ENCODE peak calls at places on chromosome 10, in eight cellular contexts. B, A, L, R, W, S, O and N are unnamed samples.

GRCh38 chr10:129568562-129569344 is 101.7 kb downstream of the MGMT start:
- DNase-seq in B (no peak), A (no peak), L (no peak), R (no peak), W (no peak), S (no peak), O (no peak), N (no peak)

GRCh38 chr10:4511559-4511958 is 314.4 kb upstream of the AKR1E2 start:
- DNase-seq in B (no peak), A (no peak), L (no peak), R (no peak), W (no peak), S (no peak), O (peak), N (no peak)

GRCh38 chr10:131452926-131453771 is 141.6 kb upstream of the TCERG1L start:
- DNase-seq in B (no peak), A (no peak), L (no peak), R (no peak), W (no peak), S (peak), O (no peak), N (no peak)

GRCh38 chr10:92867235-92867634 is 18.9 kb downstream of the EXOC6 start:
- DNase-seq in B (no peak), A (no peak), L (no peak), R (no peak), W (no peak), S (no peak), O (no peak), N (no peak)

GRCh38 chr10:19788902-19789301 is 27.3 kb upstream of the PLXDC2 start:
- DNase-seq in B (no peak), A (no peak), L (no peak), R (no peak), W (no peak), S (no peak), O (no peak), N (no peak)

GRCh38 chr10:22500567-22501369 is 155.5 kb downstream of the SPAG6 start:
- DNase-seq in B (no peak), A (no peak), L (no peak), R (no peak), W (no peak), S (no peak), O (no peak), N (no peak)

GRCh38 chr10:127193125-127193524 is 3.3 kb downstream of the INSYN2A start:
- DNase-seq in B (no peak), A (no peak), L (no peak), R (peak), W (no peak), S (no peak), O (peak), N (no peak)

GRCh38 chr10:101142533-101143353 is 11.6 kb downstream of the TLX1 start:
- DNase-seq in B (no peak), A (no peak), L (no peak), R (no peak), W (no peak), S (no peak), O (no peak), N (no peak)

GRCh38 chr10:84715911-84716310 is 387.5 kb downstream of the CCSER2 start:
- DNase-seq in B (peak), A (no peak), L (peak), R (no peak), W (no peak), S (no peak), O (no peak), N (peak)

GRCh38 chr10:66752714-66753113 is 173.1 kb upstream of the LRRTM3 start:
- DNase-seq in B (peak), A (no peak), L (no peak), R (no peak), W (no peak), S (no peak), O (peak), N (no peak)

GRCh38 chr10:15046626-15047025 is 2.9 kb downstream of the OLAH start:
- DNase-seq in B (peak), A (no peak), L (no peak), R (no peak), W (no peak), S (peak), O (peak), N (no peak)

GRCh38 chr10:17144757-17145156 is 15.1 kb upstream of the CUBN start:
- DNase-seq in B (peak), A (no peak), L (no peak), R (no peak), W (no peak), S (no peak), O (peak), N (no peak)

GRCh38 chr10:35011771-35012191 is 78.4 kb downstream of the CUL2 start:
- DNase-seq in B (peak), A (no peak), L (no peak), R (no peak), W (no peak), S (no peak), O (no peak), N (no peak)

GRCh38 chr10:29881336-29881751 is 178.0 kb downstream of the JCAD start:
- DNase-seq in B (no peak), A (no peak), L (no peak), R (no peak), W (peak), S (no peak), O (no peak), N (no peak)

GRCh38 chr10:117543245-117543998 is 876 bp downstream of the EMX2 start:
- DNase-seq in B (no peak), A (no peak), L (no peak), R (no peak), W (no peak), S (peak), O (peak), N (no peak)

GRCh38 chr10:63237396-63237795 is 104.3 kb downstream of the NRBF2 start:
- DNase-seq in B (peak), A (no peak), L (no peak), R (no peak), W (no peak), S (no peak), O (no peak), N (no peak)

GRCh38 chr10:116085333-116085732 is 187.7 kb downstream of the GFRA1 start:
- DNase-seq in B (no peak), A (no peak), L (no peak), R (no peak), W (no peak), S (no peak), O (no peak), N (no peak)

GRCh38 chr10:129845081-129845823 is 118.8 kb downstream of the EBF3 start:
- DNase-seq in B (no peak), A (no peak), L (no peak), R (no peak), W (no peak), S (no peak), O (no peak), N (no peak)

GRCh38 chr10:51832652-51833383 is 133.4 kb upstream of the CSTF2T start:
- DNase-seq in B (peak), A (no peak), L (peak), R (peak), W (no peak), S (no peak), O (peak), N (peak)

GRCh38 chr10:29140991-29141390 is 147.9 kb upstream of the LYZL1 start:
- DNase-seq in B (peak), A (no peak), L (no peak), R (peak), W (no peak), S (no peak), O (peak), N (no peak)

GRCh38 chr10:116300477-116301034 is 23.7 kb upstream of the CCDC172 start:
- DNase-seq in B (no peak), A (no peak), L (no peak), R (no peak), W (no peak), S (no peak), O (peak), N (no peak)

GRCh38 chr10:7121154-7121797 is 289.6 kb downstream of the SFMBT2 start:
- DNase-seq in B (peak), A (peak), L (peak), R (no peak), W (no peak), S (no peak), O (no peak), N (no peak)

GRCh38 chr10:30687698-30688213 is 58.2 kb upstream of the LYZL2 start:
- DNase-seq in B (peak), A (peak), L (peak), R (peak), W (peak), S (no peak), O (peak), N (no peak)

GRCh38 chr10:30705625-30706149 is 76.1 kb upstream of the LYZL2 start:
- DNase-seq in B (no peak), A (no peak), L (peak), R (no peak), W (no peak), S (no peak), O (no peak), N (no peak)

GRCh38 chr10:51073461-51074237 is 638 bp upstream of the PRKG1 start:
- DNase-seq in B (peak), A (no peak), L (no peak), R (no peak), W (peak), S (peak), O (peak), N (no peak)

GRCh38 chr10:18230794-18231193 is 90.6 kb downstream of the CACNB2 start:
- DNase-seq in B (no peak), A (no peak), L (no peak), R (peak), W (no peak), S (no peak), O (peak), N (no peak)

GRCh38 chr10:99906470-99906869 is 103.3 kb downstream of the DNMBP start:
- DNase-seq in B (no peak), A (no peak), L (peak), R (peak), W (peak), S (no peak), O (peak), N (peak)

GRCh38 chr10:3292601-3293000 is 120.0 kb upstream of the PITRM1 start:
- DNase-seq in B (no peak), A (no peak), L (no peak), R (no peak), W (no peak), S (no peak), O (peak), N (no peak)
- H3K4me3 ChIP-seq in B (no peak), A (no peak), L (no peak), R (no peak), W (no peak), S (no peak), O (no peak), N (no peak)

GRCh38 chr10:71638087-71638576 is 81.4 kb downstream of the C10orf105 start:
- DNase-seq in B (peak), A (peak), L (peak), R (no peak), W (no peak), S (no peak), O (no peak), N (no peak)

GRCh38 chr10:71637305-71637704 is 82.3 kb downstream of the C10orf105 start:
- DNase-seq in B (no peak), A (no peak), L (no peak), R (no peak), W (no peak), S (no peak), O (no peak), N (no peak)

GRCh38 chr10:71636588-71636987 is 83.0 kb downstream of the C10orf105 start:
- DNase-seq in B (no peak), A (no peak), L (no peak), R (no peak), W (no peak), S (no peak), O (no peak), N (no peak)

GRCh38 chr10:71639412-71639719 is 80.2 kb downstream of the C10orf105 start:
- DNase-seq in B (no peak), A (no peak), L (no peak), R (no peak), W (no peak), S (no peak), O (no peak), N (no peak)

GRCh38 chr10:71638577-71639411 is 80.8 kb downstream of the C10orf105 start:
- DNase-seq in B (no peak), A (peak), L (peak), R (no peak), W (no peak), S (no peak), O (no peak), N (no peak)
- TF ChIP-seq CTCF in B (no peak), A (no peak), L (no peak), R (no peak), W (no peak), S (no peak), O (no peak), N (no peak)

DNA sequence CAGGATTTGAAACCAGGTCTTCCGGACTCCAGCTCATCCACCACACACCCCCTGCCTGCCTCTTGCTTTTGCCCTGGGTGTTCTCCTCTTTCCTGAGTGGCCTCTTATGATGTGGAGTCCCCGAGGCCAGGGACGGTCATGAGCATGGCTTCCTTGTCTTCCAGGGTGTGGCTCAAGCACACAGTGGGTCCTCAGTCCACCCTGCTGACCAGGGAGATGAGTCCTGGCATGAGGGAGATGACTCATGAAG is 32.8 kb downstream of the DNAJB12 start:
- DNase-seq in B (peak), A (no peak), L (no peak), R (no peak), W (no peak), S (no peak), O (no peak), N (no peak)
- H3K4me3 ChIP-seq in B (no peak), A (no peak), L (no peak), R (no peak), W (no peak), S (no peak), O (no peak), N (no peak)

DNA sequence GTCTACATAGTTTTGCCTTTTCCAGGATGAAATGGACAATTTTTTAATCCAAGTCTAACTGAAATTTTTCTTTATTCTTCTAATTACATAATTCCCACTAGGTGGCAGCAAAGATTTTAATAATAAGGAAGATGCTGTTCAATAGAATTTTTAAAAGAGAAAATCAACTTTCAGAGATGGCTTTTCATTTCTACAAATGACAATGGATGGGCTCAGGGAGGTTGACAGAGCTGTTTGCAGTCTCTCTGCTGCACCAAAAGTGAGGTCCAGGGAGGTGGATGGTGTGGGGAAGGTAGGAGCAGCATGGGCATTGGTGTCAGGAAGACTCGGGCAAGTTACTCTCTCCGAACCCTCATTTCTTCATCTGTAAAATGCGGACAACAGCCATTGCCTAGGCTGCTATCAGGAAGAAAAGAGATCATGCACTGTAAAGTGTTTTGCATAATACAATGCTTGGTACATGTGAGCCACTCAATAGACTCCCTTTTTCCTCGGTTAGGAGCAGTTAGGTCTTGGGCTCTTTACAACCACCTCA is 107.3 kb downstream of the ABLIM1 start:
- DNase-seq in B (peak), A (no peak), L (peak), R (no peak), W (no peak), S (no peak), O (peak), N (no peak)
- TF ChIP-seq CTCF in B (peak), A (peak), L (no peak), R (peak), W (peak), S (peak), O (peak), N (peak)

GRCh38 chr10:83233691-83234090 is 905.6 kb upstream of the GHITM start:
- DNase-seq in B (no peak), A (no peak), L (no peak), R (no peak), W (no peak), S (no peak), O (no peak), N (no peak)
- H3K4me3 ChIP-seq in B (no peak), A (no peak), L (no peak), R (no peak), W (no peak), S (no peak), O (no peak), N (no peak)

DNA sequence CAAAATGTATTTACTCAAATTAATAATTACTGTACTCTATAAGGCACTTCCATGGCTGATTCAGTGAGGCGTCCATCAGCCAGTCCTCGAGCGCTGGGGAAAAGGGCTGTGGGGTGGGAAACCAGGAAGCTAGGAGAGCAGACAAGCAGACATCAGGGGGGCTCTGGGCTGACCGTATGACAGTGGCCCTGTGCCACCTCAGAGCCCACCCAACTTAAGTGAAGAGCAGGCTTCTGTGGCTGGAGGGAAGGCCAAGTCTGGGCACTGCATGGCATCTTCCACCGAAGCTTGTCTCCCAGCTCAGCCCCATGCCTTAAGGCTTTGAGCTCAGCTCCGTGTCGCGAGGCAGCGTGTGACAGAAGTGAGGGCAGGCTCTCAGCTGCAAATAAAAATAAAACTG is 464.5 kb upstream of the ZMIZ1 start:
- DNase-seq in B (no peak), A (no peak), L (no peak), R (no peak), W (no peak), S (peak), O (no peak), N (no peak)
- TF ChIP-seq CTCF in B (no peak), A (no peak), L (no peak), R (no peak), W (no peak), S (no peak), O (no peak), N (no peak)